ENCODE peak calls at places on chromosomes 3 and 15, in six cellular contexts. One of them, this sample, is unnamed.

GRCh38 chr3:125061170-125061569 is 5.4 kb upstream of the HEG1 start:
- DNase-seq in A549: no peak
- DNase-seq in IMR-90: peak; percentile 84
- DNase-seq in body of pancreas: peak; percentile 39
- DNase-seq in D341Med: no peak
- DNase-seq in activated naive CD4-positive, alpha-beta T cell: no peak
- DNase-seq in this sample: peak; percentile 94

GRCh38 chr3:140170612-140171011 is 235.6 kb downstream of the CLSTN2 start:
- DNase-seq in body of pancreas: no peak
- DNase-seq in D341Med: no peak
- DNase-seq in A549: no peak
- DNase-seq in activated naive CD4-positive, alpha-beta T cell: no peak
- DNase-seq in IMR-90: no peak
- DNase-seq in this sample: no peak

GRCh38 chr3:152969557-152970300 is 134.8 kb downstream of the P2RY1 start:
- DNase-seq in IMR-90: no peak
- DNase-seq in activated naive CD4-positive, alpha-beta T cell: no peak
- DNase-seq in body of pancreas: no peak
- DNase-seq in D341Med: no peak
- DNase-seq in A549: peak; percentile 11
- DNase-seq in this sample: peak; percentile 64

GRCh38 chr3:155481089-155481488 is 187.6 kb upstream of the STRIT1 start:
- DNase-seq in D341Med: no peak
- DNase-seq in body of pancreas: no peak
- DNase-seq in IMR-90: no peak
- DNase-seq in A549: no peak
- DNase-seq in activated naive CD4-positive, alpha-beta T cell: no peak
- DNase-seq in this sample: no peak

GRCh38 chr15:67109141-67110034 is 44.0 kb downstream of the SMAD3 start:
- DNase-seq in A549: peak; percentile 88
- DNase-seq in activated naive CD4-positive, alpha-beta T cell: no peak
- DNase-seq in IMR-90: peak; percentile 99
- DNase-seq in D341Med: no peak
- DNase-seq in body of pancreas: peak; percentile 76
- DNase-seq in this sample: peak; percentile 98

GRCh38 chr15:77419050-77419835 is 661 bp downstream of the PEAK1 start:
- DNase-seq in body of pancreas: peak; percentile 21
- DNase-seq in IMR-90: peak; percentile 53
- DNase-seq in D341Med: peak; percentile 82
- DNase-seq in activated naive CD4-positive, alpha-beta T cell: peak; percentile 27
- DNase-seq in A549: peak; percentile 45
- DNase-seq in this sample: peak; percentile 48

GRCh38 chr3:141454906-141455602 is 31.8 kb upstream of the RASA2 start:
- DNase-seq in A549: peak; percentile 95
- DNase-seq in D341Med: peak; percentile 74
- DNase-seq in body of pancreas: peak; percentile 53
- DNase-seq in IMR-90: peak; percentile 88
- DNase-seq in activated naive CD4-positive, alpha-beta T cell: no peak
- DNase-seq in this sample: peak; percentile 89

GRCh38 chr15:33064878-33065277 is 129.6 kb downstream of the FMN1 start:
- DNase-seq in activated naive CD4-positive, alpha-beta T cell: no peak
- DNase-seq in body of pancreas: no peak
- DNase-seq in IMR-90: peak; percentile 81
- DNase-seq in D341Med: no peak
- DNase-seq in A549: no peak
- DNase-seq in this sample: peak; percentile 17

GRCh38 chr3:169354774-169355501 is 308.6 kb downstream of the MECOM start:
- DNase-seq in D341Med: no peak
- DNase-seq in activated naive CD4-positive, alpha-beta T cell: no peak
- DNase-seq in IMR-90: no peak
- DNase-seq in A549: no peak
- DNase-seq in body of pancreas: no peak
- DNase-seq in this sample: no peak

GRCh38 chr3:107797586-107797985 is 274.8 kb downstream of the BBX start:
- DNase-seq in D341Med: no peak
- DNase-seq in body of pancreas: no peak
- DNase-seq in IMR-90: no peak
- DNase-seq in activated naive CD4-positive, alpha-beta T cell: no peak
- DNase-seq in A549: no peak
- DNase-seq in this sample: no peak

GRCh38 chr15:66873856-66874255 is 171.8 kb downstream of the SMAD6 start:
- DNase-seq in body of pancreas: no peak
- DNase-seq in D341Med: peak; percentile 3
- DNase-seq in A549: no peak
- DNase-seq in activated naive CD4-positive, alpha-beta T cell: no peak
- DNase-seq in IMR-90: no peak
- DNase-seq in this sample: no peak

GRCh38 chr15:100784493-100785180 is 95.0 kb upstream of the ALDH1A3 start:
- DNase-seq in body of pancreas: no peak
- DNase-seq in A549: no peak
- DNase-seq in D341Med: peak; percentile 1
- DNase-seq in IMR-90: no peak
- DNase-seq in activated naive CD4-positive, alpha-beta T cell: no peak
- DNase-seq in this sample: no peak

GRCh38 chr3:136380530-136380929 is 130.4 kb downstream of the PCCB start:
- DNase-seq in body of pancreas: no peak
- DNase-seq in A549: no peak
- DNase-seq in activated naive CD4-positive, alpha-beta T cell: no peak
- DNase-seq in IMR-90: peak; percentile 34
- DNase-seq in D341Med: no peak
- DNase-seq in this sample: no peak

GRCh38 chr15:88542342-88542733 is 4.1 kb downstream of the DET1 start:
- DNase-seq in activated naive CD4-positive, alpha-beta T cell: no peak
- DNase-seq in A549: no peak
- DNase-seq in D341Med: no peak
- DNase-seq in IMR-90: no peak
- DNase-seq in body of pancreas: no peak
- DNase-seq in this sample: peak; percentile 31

GRCh38 chr15:32855942-32856341 is 138.1 kb downstream of the GREM1 start:
- DNase-seq in body of pancreas: peak; percentile 22
- DNase-seq in D341Med: no peak
- DNase-seq in activated naive CD4-positive, alpha-beta T cell: no peak
- DNase-seq in A549: peak; percentile 65
- DNase-seq in IMR-90: peak; percentile 100
- DNase-seq in this sample: peak; percentile 99

GRCh38 chr3:146161725-146162047 is 702 bp upstream of the PLOD2 start:
- DNase-seq in A549: no peak
- DNase-seq in D341Med: peak; percentile 24
- DNase-seq in activated naive CD4-positive, alpha-beta T cell: no peak
- DNase-seq in body of pancreas: peak; percentile 41
- DNase-seq in IMR-90: peak; percentile 63
- DNase-seq in this sample: peak; percentile 68

GRCh38 chr3:113211370-113212154 is at the start of gene BOC:
- DNase-seq in activated naive CD4-positive, alpha-beta T cell: no peak
- DNase-seq in D341Med: peak; percentile 70
- DNase-seq in IMR-90: peak; percentile 68
- DNase-seq in A549: peak; percentile 45
- DNase-seq in body of pancreas: peak; percentile 50
- DNase-seq in this sample: peak; percentile 66

GRCh38 chr15:67652586-67652985 is 110.1 kb downstream of the MAP2K5 start:
- DNase-seq in IMR-90: no peak
- DNase-seq in A549: no peak
- DNase-seq in D341Med: no peak
- DNase-seq in body of pancreas: no peak
- DNase-seq in activated naive CD4-positive, alpha-beta T cell: no peak
- DNase-seq in this sample: no peak

GRCh38 chr15:67157779-67158366 is 92.5 kb downstream of the SMAD3 start:
- DNase-seq in IMR-90: no peak
- DNase-seq in D341Med: no peak
- DNase-seq in A549: no peak
- DNase-seq in activated naive CD4-positive, alpha-beta T cell: no peak
- DNase-seq in body of pancreas: no peak
- DNase-seq in this sample: no peak

GRCh38 chr3:18432752-18433151 is 7.6 kb upstream of the SATB1 start:
- DNase-seq in activated naive CD4-positive, alpha-beta T cell: no peak
- DNase-seq in body of pancreas: no peak
- DNase-seq in A549: no peak
- DNase-seq in IMR-90: no peak
- DNase-seq in D341Med: no peak
- DNase-seq in this sample: no peak